ENCODE peak calls at places on chromosomes 11 and 22, in six cellular contexts. R is stimulated activated CD8-positive, alpha-beta memory T cell treated with anti-CD3 and anti-CD28 coated beads, Interleukin-4, amount 100 ng/mL, for 1 hour; V is K562; F is adrenal gland; Z is hippocampal formation; T is vagina. E is an unnamed sample.

GRCh38 chr11:99687320-99687719 is 666.6 kb downstream of the CNTN5 start:
- DNase-seq in Z (no peak), V (no peak), F (no peak), T (no peak), R (no peak), E (no peak)

GRCh38 chr11:1230456-1231395 is 7.9 kb downstream of the MUC5B start:
- DNase-seq in R (no peak), Z (no peak), T (no peak), F (no peak), V (peak; percentile 25), E (no peak)

GRCh38 chr11:84660257-84660656 is 966.9 kb downstream of the DLG2 start:
- DNase-seq in V (no peak), R (no peak), T (no peak), Z (no peak), F (no peak), E (no peak)

GRCh38 chr11:78806214-78807004 is 231.7 kb upstream of the NARS2 start:
- DNase-seq in T (no peak), Z (no peak), F (peak; percentile 64), V (no peak), R (no peak), E (no peak)

GRCh38 chr11:76049506-76049905 is 156.8 kb downstream of the WNT11 start:
- DNase-seq in R (no peak), F (no peak), T (no peak), V (no peak), Z (no peak), E (no peak)

GRCh38 chr11:45803981-45804805 is 756 bp upstream of the SLC35C1 start:
- DNase-seq in F (peak; percentile 81), V (no peak), Z (no peak), T (no peak), R (peak; percentile 27), E (peak; percentile 52)

GRCh38 chr22:50085211-50085999 is at the start of gene MLC1:
- DNase-seq in Z (peak; percentile 21), T (no peak), F (no peak), R (no peak), V (peak; percentile 51), E (peak; percentile 52)

GRCh38 chr11:115548878-115549528 is 44.8 kb upstream of the CADM1 start:
- DNase-seq in R (no peak), V (no peak), Z (no peak), T (no peak), F (no peak), E (no peak)

GRCh38 chr11:119370486-119371046 is 10.9 kb downstream of the USP2 start:
- DNase-seq in Z (no peak), F (no peak), R (no peak), T (no peak), V (no peak), E (no peak)

GRCh38 chr11:124745835-124746620 is 6.0 kb downstream of the VSIG2 start:
- DNase-seq in F (no peak), T (no peak), R (no peak), Z (no peak), V (no peak), E (no peak)

GRCh38 chr11:111452817-111453607 is 59.2 kb downstream of the BTG4 start:
- DNase-seq in V (no peak), R (no peak), F (no peak), Z (no peak), T (peak; percentile 88), E (no peak)

GRCh38 chr11:131737357-131737756 is 366.9 kb downstream of the NTM start:
- DNase-seq in T (no peak), F (no peak), R (no peak), V (no peak), Z (no peak), E (no peak)

GRCh38 chr11:12274056-12274455 is 103.3 kb upstream of the PARVA start:
- DNase-seq in R (no peak), Z (no peak), F (no peak), V (no peak), T (no peak), E (no peak)

GRCh38 chr22:17369553-17370035 is 334 bp downstream of the CECR2 start:
- DNase-seq in F (no peak), T (no peak), R (no peak), V (peak; percentile 25), Z (no peak), E (peak; percentile 62)

E was measured in midbrain.